ENCODE peak calls at places on chromosomes 7 and 10, in nine cellular contexts. Y is brain microvascular endothelial cell, C is Peyer's patch, L is thoracic aorta, W is heart right ventricle, V is prostate gland, O is right cardiac atrium, T is K562, X is neuronal stem cell. Z is an unnamed sample. For H3K27me3, the result is how much of the 10 kb centered on the place peaks cover.

GRCh38 chr7:39589323-39590111 is 23.3 kb downstream of the YAE1 start:
- DNase-seq in Y (peak), C (no peak), L (no peak), W (peak), V (no peak), O (no peak), T (peak), X (peak), Z (peak)

GRCh38 chr10:47376522-47377220 is 7.4 kb downstream of the ZNF488 start:
- DNase-seq in Y (no peak), C (no peak), L (no peak), W (no peak), V (no peak), O (no peak), T (no peak), X (no peak), Z (no peak)

GRCh38 chr10:104209575-104210198 is 22.5 kb downstream of the CFAP43 start:
- DNase-seq in Y (peak), C (no peak), L (no peak), W (peak), V (no peak), O (no peak), T (peak), X (peak), Z (no peak)

GRCh38 chr7:73560035-73560835 is 2.7 kb upstream of the BCL7B start:
- DNase-seq in Y (peak), C (no peak), L (no peak), W (no peak), V (no peak), O (no peak), T (no peak), X (no peak), Z (no peak)

GRCh38 chr7:55570939-55571338 is 1.4 kb downstream of the VOPP1 start:
- DNase-seq in Y (peak), C (peak), L (no peak), W (no peak), V (no peak), O (no peak), T (no peak), X (no peak), Z (no peak)

GRCh38 chr7:158741294-158741666 is 36.7 kb upstream of the NCAPG2 start:
- DNase-seq in Y (no peak), C (no peak), L (no peak), W (no peak), V (no peak), O (no peak), T (no peak), X (no peak), Z (no peak)

GRCh38 chr10:91137822-91138221 is 82.6 kb upstream of the PCGF5 start:
- DNase-seq in Y (no peak), C (no peak), L (no peak), W (no peak), V (no peak), O (no peak), T (no peak), X (no peak), Z (no peak)

GRCh38 chr7:71637578-71637977 is 505.6 kb downstream of the GALNT17 start:
- DNase-seq in Y (peak), C (no peak), L (no peak), W (no peak), V (no peak), O (no peak), T (no peak), X (no peak), Z (no peak)

GRCh38 chr7:29989257-29989995 is at the start of gene SCRN1:
- DNase-seq in Y (no peak), C (peak), L (no peak), W (peak), V (peak), O (peak), T (no peak), X (peak), Z (no peak)

GRCh38 chr10:75440271-75440793 is 8.9 kb downstream of the LRMDA start:
- DNase-seq in Y (no peak), C (no peak), L (no peak), W (no peak), V (no peak), O (no peak), T (no peak), X (no peak), Z (no peak)

GRCh38 chr10:17075510-17075909 is 54.1 kb downstream of the CUBN start:
- DNase-seq in Y (peak), C (no peak), L (no peak), W (no peak), V (no peak), O (no peak), T (no peak), X (no peak), Z (no peak)

DNA sequence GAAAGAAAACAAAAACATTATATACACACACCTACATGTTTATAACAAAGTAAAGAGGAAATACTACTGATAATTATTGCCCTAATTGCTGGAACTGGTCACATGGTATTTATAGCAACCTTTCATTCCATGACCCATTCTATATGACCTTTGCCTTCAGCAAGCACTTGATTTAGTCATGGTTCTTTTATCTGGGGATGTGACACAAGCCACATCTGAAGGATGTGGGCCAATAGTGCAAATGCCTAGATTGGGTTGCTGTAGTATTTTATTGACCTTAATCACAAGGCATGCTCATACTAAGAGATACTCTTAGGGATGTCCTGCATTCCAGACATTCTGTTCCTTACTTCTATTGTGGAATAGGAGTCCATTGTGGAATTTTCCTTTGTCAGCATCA is 723.5 kb upstream of the POM121L12 start:
- DNase-seq in Y (no peak), C (no peak), L (no peak), W (no peak), V (no peak), O (no peak), T (no peak), X (no peak), Z (no peak)
- H3K4me3 ChIP-seq in Y (no peak), C (no peak), L (no peak), W (no peak), V (no peak), O (no peak), T (no peak), X (no peak), Z (no peak)

DNA sequence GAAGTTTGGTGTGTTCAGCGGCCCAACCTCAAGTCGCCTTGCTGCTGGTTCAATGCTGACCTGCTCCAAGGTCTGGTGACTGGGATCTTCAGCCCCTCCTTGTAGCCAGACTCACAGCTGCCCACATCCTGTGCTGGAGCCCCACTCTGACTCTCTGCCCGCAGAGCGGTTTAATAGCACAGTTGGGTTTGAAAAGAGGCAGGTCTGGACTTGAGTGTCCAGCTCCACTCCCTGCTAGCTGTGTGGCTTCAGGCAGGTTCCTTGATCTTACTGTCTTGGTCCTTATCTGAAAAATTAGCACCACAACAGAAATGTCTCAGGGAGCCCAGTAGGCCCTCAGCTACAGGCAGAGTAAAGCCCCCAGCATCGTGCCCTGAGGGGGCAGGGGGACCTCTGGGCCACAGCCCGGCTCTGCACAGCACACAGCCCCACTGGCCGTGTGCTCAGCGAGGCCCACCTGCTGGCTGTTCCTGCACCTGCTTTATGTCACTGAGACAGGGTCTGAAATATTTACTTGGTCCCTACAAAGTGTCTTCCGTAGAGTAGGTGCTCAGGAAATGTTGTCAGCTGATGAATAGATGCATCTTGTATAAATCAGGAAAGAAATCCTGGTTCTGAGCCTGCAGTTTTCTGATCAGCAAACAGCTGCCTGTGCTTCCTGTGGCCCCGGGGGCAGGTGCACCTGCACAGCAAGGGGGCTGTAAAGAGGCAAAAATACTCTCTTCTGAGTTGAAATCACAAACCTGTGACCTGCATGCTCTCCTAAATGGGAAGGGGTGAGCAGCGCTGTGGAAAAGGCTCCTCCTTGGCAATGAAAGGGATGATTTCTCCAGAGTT is 155.5 kb downstream of the SVIL start:
- DNase-seq in Y (peak), C (no peak), L (no peak), W (no peak), V (peak), O (no peak), T (no peak), X (no peak), Z (no peak)
- H3K27ac ChIP-seq in Y (no peak), C (no peak), L (peak), W (no peak), V (no peak), O (no peak), T (no peak), X (no peak), Z (no peak)

GRCh38 chr7:50854831-50855230 is 72.1 kb upstream of the GRB10 start:
- DNase-seq in Y (no peak), C (no peak), L (no peak), W (no peak), V (no peak), O (no peak), T (no peak), X (no peak), Z (no peak)
- H3K27me3 ChIP-seq in Y (under half), C (under half), L (under half), W (under half), V (under half), O (under half), T (under half), X (under half), Z (under half)

DNA sequence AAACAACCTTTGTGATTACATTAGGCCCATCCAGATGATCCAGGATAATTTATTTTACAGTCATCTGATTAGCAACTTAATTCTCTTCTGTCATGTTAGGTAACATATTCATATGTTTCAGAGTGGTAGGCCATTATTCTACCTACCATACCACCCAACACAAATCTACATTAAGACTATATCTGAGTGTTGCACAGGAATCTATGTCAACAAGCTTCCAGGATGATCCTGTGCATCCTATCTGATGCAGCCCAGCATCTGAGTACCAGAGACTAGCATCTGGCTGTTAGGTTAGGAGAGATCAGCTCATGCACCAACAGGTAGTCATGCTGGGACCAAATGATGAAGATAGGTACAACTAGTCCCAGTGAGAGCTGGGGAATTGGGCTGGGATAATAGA is 1.3 kb upstream of the DDX56 start:
- DNase-seq in Y (no peak), C (no peak), L (no peak), W (no peak), V (no peak), O (no peak), T (no peak), X (no peak), Z (no peak)
- H3K4me3 ChIP-seq in Y (no peak), C (no peak), L (no peak), W (peak), V (no peak), O (no peak), T (peak), X (no peak), Z (no peak)

DNA sequence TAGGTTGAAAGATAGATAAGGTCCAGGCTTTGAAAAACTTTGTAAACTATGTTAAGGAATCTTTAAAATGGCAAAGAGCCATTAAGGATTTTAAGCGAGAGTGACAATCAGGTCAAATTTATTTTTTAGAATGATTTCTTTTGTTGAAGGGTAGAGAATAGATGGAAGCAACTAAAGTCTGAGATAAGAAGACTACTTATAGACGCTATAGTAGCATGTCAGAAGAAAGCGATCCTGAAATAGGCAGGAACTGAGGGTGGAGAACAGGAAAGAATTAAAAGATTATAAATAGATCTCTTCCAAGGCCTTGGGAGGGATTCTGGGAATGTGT is 13.0 kb upstream of the TSPAN13 start:
- DNase-seq in Y (no peak), C (no peak), L (no peak), W (no peak), V (no peak), O (no peak), T (no peak), X (no peak), Z (no peak)
- H3K27ac ChIP-seq in Y (peak), C (no peak), L (no peak), W (peak), V (no peak), O (no peak), T (peak), X (no peak), Z (no peak)

DNA sequence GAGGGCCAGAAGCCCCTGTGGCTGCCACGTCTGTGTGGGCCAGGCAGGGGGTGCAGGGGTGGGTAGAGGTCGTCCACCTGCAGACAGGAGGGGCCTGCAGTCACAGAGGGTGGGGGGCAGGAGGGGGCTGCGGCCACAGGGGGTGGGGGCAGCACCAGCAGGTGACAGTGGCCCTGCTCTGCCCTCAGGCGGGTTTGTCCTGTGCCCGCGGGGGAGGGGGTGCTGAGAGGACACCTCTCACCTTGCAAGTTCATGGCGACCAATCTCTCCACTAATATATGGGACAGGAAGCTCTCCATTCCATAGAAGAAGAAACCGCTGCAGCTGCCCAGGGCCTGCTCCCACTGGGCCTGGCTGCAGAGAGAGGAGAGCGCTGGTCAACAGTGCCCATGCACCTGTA is 26.6 kb upstream of the NKX6-2 start:
- DNase-seq in Y (no peak), C (no peak), L (no peak), W (no peak), V (no peak), O (no peak), T (no peak), X (no peak), Z (no peak)
- H3K27me3 ChIP-seq in Y (under half), C (under half), L (under half), W (half or more), V (under half), O (under half), T (under half), X (under half), Z (under half)

GRCh38 chr7:80466638-80467037 is 45.2 kb downstream of the GNAT3 start:
- DNase-seq in Y (no peak), C (no peak), L (no peak), W (no peak), V (no peak), O (no peak), T (no peak), X (no peak), Z (no peak)
- H3K4me3 ChIP-seq in Y (no peak), C (no peak), L (no peak), W (peak), V (no peak), O (no peak), T (no peak), X (no peak), Z (no peak)

Z was measured in iPS DF 6.9.